ENCODE peak calls at places on chromosomes 4 and X, in five cellular contexts. R is OCI-LY7, W is neural progenitor cell, M is GM23248, H is PC-3. P is an unnamed sample. For H3K4me1, the result is how much of the 10 kb centered on the place peaks cover.

GRCh38 chr4:149961876-149962597 is 116.2 kb upstream of the DCLK2 start:
- DNase-seq in R (no peak), W (no peak), M (peak), H (peak), P (no peak)

GRCh38 chr4:152536545-152537182 is 772 bp upstream of the FBXW7 start:
- DNase-seq in R (peak), W (peak), M (peak), H (peak), P (peak)

GRCh38 chrX:66633541-66633940 is 5.3 kb downstream of the EDA2R start:
- DNase-seq in R (no peak), W (no peak), M (peak), H (no peak), P (no peak)

GRCh38 chr4:165009493-165010227 is 22.1 kb upstream of the TRIM60 start:
- DNase-seq in R (no peak), W (no peak), M (no peak), H (no peak), P (peak)

GRCh38 chr4:79232555-79232954 is 93.3 kb downstream of the NAA11 start:
- DNase-seq in R (no peak), W (no peak), M (no peak), H (peak), P (no peak)

GRCh38 chrX:78658851-78659744 is at the start of gene RTL3:
- DNase-seq in R (no peak), W (no peak), M (peak), H (peak), P (no peak)

GRCh38 chrX:47202316-47202715 is 8.7 kb downstream of the UBA1 start:
- DNase-seq in R (no peak), W (no peak), M (no peak), H (no peak), P (no peak)

GRCh38 chr4:60201052-60201673 is 999.0 kb upstream of the ADGRL3 start:
- DNase-seq in R (peak), W (peak), M (peak), H (peak), P (peak)

GRCh38 chr4:118353452-118353851 is 649 bp upstream of the PRSS12 start:
- DNase-seq in R (no peak), W (peak), M (peak), H (peak), P (no peak)

GRCh38 chr4:147407261-147408045 is 73.4 kb upstream of the EDNRA start:
- DNase-seq in R (no peak), W (peak), M (no peak), H (no peak), P (no peak)

GRCh38 chr4:96784336-96784735 is 944.4 kb downstream of the PDHA2 start:
- DNase-seq in R (no peak), W (no peak), M (no peak), H (no peak), P (no peak)

GRCh38 chr4:45741897-45742296 is 382.0 kb downstream of the GABRG1 start:
- DNase-seq in R (no peak), W (peak), M (no peak), H (no peak), P (peak)

GRCh38 chrX:29699214-29699613 is 516.1 kb upstream of the MAGEB2 start:
- DNase-seq in R (no peak), W (no peak), M (no peak), H (peak), P (no peak)

GRCh38 chr4:175678451-175678850 is 133.6 kb downstream of the GPM6A start:
- DNase-seq in R (no peak), W (no peak), M (no peak), H (no peak), P (no peak)

GRCh38 chr4:128775916-128776315 is 33.6 kb upstream of the JADE1 start:
- DNase-seq in R (no peak), W (peak), M (no peak), H (no peak), P (no peak)

GRCh38 chr4:38819569-38819968 is 15.0 kb upstream of the TLR1 start:
- DNase-seq in R (no peak), W (no peak), M (no peak), H (peak), P (no peak)

GRCh38 chrX:23515028-23515427 is 152.3 kb upstream of the PRDX4 start:
- DNase-seq in R (no peak), W (no peak), M (no peak), H (no peak), P (peak)

GRCh38 chrX:49155243-49155899 is 7.2 kb upstream of the MAGIX start:
- DNase-seq in R (peak), W (peak), M (peak), H (peak), P (peak)

GRCh38 chr4:23114538-23114937 is 421.8 kb downstream of the GBA3 start:
- DNase-seq in R (no peak), W (no peak), M (no peak), H (no peak), P (peak)

GRCh38 chr4:150779707-150780106 is 197.8 kb downstream of the MAB21L2 start:
- DNase-seq in R (no peak), W (no peak), M (no peak), H (no peak), P (no peak)

DNA sequence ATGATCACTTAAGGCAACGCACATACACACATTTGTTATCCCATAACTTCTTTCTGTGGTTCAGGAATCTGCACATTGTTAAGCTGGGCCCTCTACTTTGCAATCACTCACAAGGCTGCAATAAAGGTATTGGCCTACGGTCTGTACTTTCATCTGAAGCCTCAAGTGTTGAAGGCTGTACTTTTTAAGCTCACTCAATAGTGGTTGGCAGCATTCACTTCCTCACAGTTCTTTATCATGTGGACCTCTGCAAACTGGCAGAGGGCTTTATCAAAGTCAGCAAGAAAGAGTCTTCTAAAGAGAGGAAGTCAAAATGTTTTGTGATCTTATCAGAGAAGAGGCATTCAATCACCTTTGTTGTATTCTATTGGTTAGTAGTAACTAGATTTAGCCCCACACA is 301.4 kb upstream of the EPHA5 start:
- DNase-seq in R (no peak), W (no peak), M (no peak), H (no peak), P (no peak)
- H3K27ac ChIP-seq in R (no peak), W (no peak), M (no peak), H (no peak), P (no peak)

GRCh38 chrX:28586891-28587635 is at the start of gene IL1RAPL1:
- DNase-seq in R (no peak), W (peak), M (peak), H (peak), P (peak)
- TF ChIP-seq EZH2phosphoT487 in R (no peak), W (no peak), M (no peak), H (no peak), P (no peak)

DNA sequence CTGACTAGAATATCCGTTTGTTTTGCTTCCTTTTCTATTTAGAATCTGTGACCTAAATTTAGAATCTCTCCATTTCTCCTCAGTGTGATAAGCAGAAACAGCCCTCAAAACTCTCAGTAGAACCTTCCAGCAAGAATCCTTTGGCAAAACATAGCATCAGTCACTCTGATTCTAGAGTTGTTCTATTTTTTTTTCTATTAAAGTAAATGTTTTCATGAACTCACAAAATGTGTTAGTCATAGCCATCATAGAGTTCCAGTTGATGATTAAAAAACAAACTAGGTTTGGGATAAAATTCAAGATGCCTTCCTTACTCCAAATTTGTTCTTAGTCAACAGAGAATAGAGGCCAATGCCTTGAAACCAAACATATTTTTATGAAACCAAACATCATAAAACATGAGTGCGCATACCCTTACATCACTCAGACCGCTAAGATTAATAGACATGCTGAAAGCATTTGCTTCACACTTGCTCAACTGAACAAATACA is 13.2 kb upstream of the C1QTNF7 start:
- DNase-seq in R (no peak), W (no peak), M (peak), H (peak), P (no peak)
- H3K4me1 ChIP-seq in R (under half), W (under half), M (under half), H (under half), P (under half)

GRCh38 chr4:1685604-1686150 is 1.6 kb upstream of the FAM53A start:
- DNase-seq in R (no peak), W (no peak), M (no peak), H (no peak), P (no peak)
- H3K27ac ChIP-seq in R (no peak), W (no peak), M (no peak), H (no peak), P (no peak)

GRCh38 chrX:123834116-123834515 is 25.7 kb upstream of the XIAP start:
- DNase-seq in R (no peak), W (peak), M (no peak), H (no peak), P (no peak)

GRCh38 chrX:123830309-123830708 is 29.5 kb upstream of the XIAP start:
- DNase-seq in R (peak), W (no peak), M (no peak), H (no peak), P (no peak)

GRCh38 chrX:123835661-123836371 is 24.0 kb upstream of the XIAP start:
- DNase-seq in R (no peak), W (no peak), M (peak), H (peak), P (no peak)

DNA sequence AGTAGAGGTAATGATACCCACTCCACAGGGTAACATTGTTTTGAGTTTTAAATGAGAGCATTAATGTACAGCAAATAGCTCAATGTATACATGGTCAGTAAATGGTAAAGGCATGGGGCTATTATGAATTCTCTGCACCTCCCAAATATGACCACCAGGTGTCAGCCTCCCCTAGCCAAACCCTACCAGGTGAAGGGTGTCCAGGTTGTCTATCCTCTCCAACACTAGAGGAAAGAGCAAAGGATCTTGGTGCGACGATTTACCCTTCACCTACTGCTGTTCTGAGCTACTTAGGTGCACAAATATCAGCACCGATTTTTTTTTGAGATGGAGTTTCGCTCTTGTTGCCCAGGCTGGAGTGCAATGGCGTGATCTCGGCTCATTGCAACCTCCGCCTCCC is 26.5 kb upstream of the XIAP start:
- DNase-seq in R (peak), W (peak), M (peak), H (peak), P (peak)
- TF ChIP-seq EZH2phosphoT487 in R (no peak), W (no peak), M (no peak), H (no peak), P (no peak)

P was measured in MM.1S.